ENCODE peak calls at places on chromosomes 2 and 18, in ten cellular contexts. S is WTC11; U is DMS79 treated with DMSO at 0.1 percent for 48 hours; J is A172; M is tibial artery; H is heart left ventricle; N is ecto neural progenitor cell; D is mesendoderm; Z is naive thymus-derived CD4-positive, alpha-beta T cell; I is GM12891. X is an unnamed sample.

GRCh38 chr18:56112013-56112749 is 524.2 kb upstream of the TCF4 start:
- DNase-seq in S (no peak), D (no peak), U (no peak), N (no peak), M (no peak), J (peak), H (no peak), I (peak), Z (no peak), X (no peak)

GRCh38 chr18:76727589-76727988 is 94.8 kb upstream of the ZNF236 start:
- DNase-seq in M (no peak), Z (no peak), U (no peak), D (no peak), N (no peak), I (no peak), J (no peak), H (no peak), S (no peak), X (no peak)

GRCh38 chr2:95305341-95306058 is 8.4 kb downstream of the KCNIP3 start:
- DNase-seq in U (peak), M (no peak), I (no peak), Z (no peak), S (no peak), D (no peak), N (no peak), H (no peak), J (no peak), X (no peak)

GRCh38 chr18:74524097-74524496 is 10.2 kb upstream of the CNDP1 start:
- DNase-seq in S (no peak), N (no peak), D (no peak), M (no peak), I (no peak), H (no peak), J (peak), Z (no peak), U (peak), X (no peak)

GRCh38 chr2:207337234-207338219 is 171.8 kb upstream of the KLF7 start:
- DNase-seq in S (no peak), U (no peak), I (no peak), D (peak), J (peak), M (no peak), Z (no peak), N (no peak), H (no peak), X (no peak)

GRCh38 chr2:98768765-98769476 is 38.0 kb upstream of the MGAT4A start:
- DNase-seq in J (peak), M (no peak), Z (no peak), U (peak), S (no peak), D (no peak), I (no peak), N (no peak), H (no peak), X (peak)

GRCh38 chr18:1050012-1050657 is 145.5 kb downstream of the ADCYAP1 start:
- DNase-seq in U (no peak), N (no peak), D (no peak), Z (no peak), I (no peak), H (no peak), M (no peak), S (no peak), J (peak), X (no peak)

GRCh38 chr2:121260370-121261154 is 24.4 kb downstream of the TFCP2L1 start:
- DNase-seq in M (no peak), U (peak), D (no peak), J (no peak), H (no peak), Z (no peak), N (no peak), I (no peak), S (no peak), X (no peak)

GRCh38 chr2:85804583-85804982 is 50.8 kb downstream of the ATOH8 start:
- DNase-seq in U (no peak), H (no peak), Z (no peak), S (no peak), D (peak), J (no peak), M (no peak), I (no peak), N (no peak), X (peak)

GRCh38 chr18:63098014-63098981 is 221.3 kb downstream of the BCL2 start:
- DNase-seq in Z (peak), U (no peak), M (no peak), H (no peak), N (no peak), D (no peak), J (no peak), I (no peak), S (no peak), X (peak)

GRCh38 chr18:2923464-2923863 is 76.7 kb downstream of the EMILIN2 start:
- DNase-seq in I (no peak), M (no peak), H (no peak), S (no peak), N (no peak), U (no peak), D (no peak), J (peak), Z (no peak), X (no peak)

GRCh38 chr2:207682557-207682956 is 28.9 kb upstream of the CCNYL1 start:
- DNase-seq in U (no peak), H (no peak), J (no peak), M (no peak), N (no peak), D (no peak), Z (no peak), S (no peak), I (no peak), X (no peak)

GRCh38 chr2:209383212-209383611 is 40.6 kb upstream of the MAP2 start:
- DNase-seq in M (no peak), I (no peak), S (no peak), D (peak), J (peak), N (no peak), U (no peak), Z (no peak), H (no peak), X (no peak)

GRCh38 chr2:3261511-3261910 is 116.1 kb downstream of the EIPR1 start:
- DNase-seq in I (no peak), Z (no peak), H (no peak), N (no peak), D (no peak), J (no peak), S (no peak), U (no peak), M (no peak), X (no peak)

GRCh38 chr2:38653715-38654494 is 12.0 kb upstream of the GALM start:
- DNase-seq in H (no peak), J (no peak), M (no peak), N (no peak), I (no peak), Z (no peak), U (no peak), S (no peak), D (no peak), X (no peak)

GRCh38 chr2:202831241-202831997 is 40.1 kb downstream of the ICA1L start:
- DNase-seq in N (no peak), H (no peak), D (peak), U (peak), Z (peak), M (peak), J (peak), S (peak), I (peak), X (peak)

GRCh38 chr2:16664052-16664731 is 1.4 kb downstream of the CYRIA start:
- DNase-seq in D (peak), S (no peak), Z (no peak), H (peak), U (peak), N (peak), M (peak), I (no peak), J (peak), X (no peak)

GRCh38 chr18:79092869-79093268 is 23.7 kb downstream of the ATP9B start:
- DNase-seq in U (no peak), H (no peak), Z (no peak), I (no peak), S (no peak), J (peak), M (no peak), D (no peak), N (no peak), X (no peak)

GRCh38 chr2:130949954-130950353 is 113.2 kb downstream of the ARHGEF4 start:
- DNase-seq in U (no peak), I (no peak), S (no peak), N (no peak), M (no peak), D (no peak), J (peak), H (no peak), Z (no peak), X (no peak)

GRCh38 chr18:45733535-45733934 is 9.6 kb downstream of the SLC14A1 start:
- DNase-seq in M (no peak), I (no peak), D (peak), H (no peak), J (no peak), N (no peak), U (no peak), S (peak), Z (no peak), X (no peak)

GRCh38 chr2:177489719-177490301 is 97.2 kb downstream of the AGPS start:
- DNase-seq in U (peak), S (no peak), I (no peak), N (no peak), Z (no peak), H (no peak), D (peak), J (peak), M (no peak), X (no peak)

X was measured in DND-41.